ENCODE peak calls at places on chromosomes 7 and 10, in eight cellular contexts. I, R, L, A, K, C, P and W are unnamed samples.
A peak's percentile ranks its signal among the peaks of the same experiment; 100 is the strongest.

GRCh38 chr10:2798340-2798739 is 269.0 kb upstream of the PFKP start:
- DNase-seq in I (no peak), R (no peak), L (peak; percentile 49), A (no peak), K (no peak), C (no peak), P (no peak), W (no peak)

GRCh38 chr7:5872326-5872725 is 8.3 kb upstream of the OCM start:
- DNase-seq in I (peak; percentile 31), R (no peak), L (no peak), A (no peak), K (no peak), C (peak; percentile 7), P (no peak), W (no peak)

GRCh38 chr10:5446390-5446926 is 34.1 kb downstream of the NET1 start:
- DNase-seq in I (no peak), R (peak; percentile 71), L (peak; percentile 97), A (peak; percentile 76), K (peak; percentile 79), C (peak; percentile 77), P (peak; percentile 86), W (peak; percentile 97)

GRCh38 chr7:23277359-23277989 is 21.7 kb upstream of the MALSU1 start:
- DNase-seq in I (no peak), R (no peak), L (peak; percentile 48), A (peak; percentile 51), K (peak; percentile 38), C (peak; percentile 83), P (no peak), W (peak; percentile 54)

GRCh38 chr10:11757452-11757819 is 15.3 kb downstream of the ECHDC3 start:
- DNase-seq in I (no peak), R (no peak), L (no peak), A (no peak), K (no peak), C (peak; percentile 90), P (no peak), W (peak; percentile 21)

GRCh38 chr10:72254891-72255568 is 18.7 kb upstream of the DDIT4 start:
- DNase-seq in I (peak; percentile 94), R (no peak), L (peak; percentile 90), A (no peak), K (peak; percentile 56), C (peak; percentile 89), P (peak; percentile 57), W (peak; percentile 80)

GRCh38 chr10:120598377-120598776 is 141.3 kb downstream of the PLPP4 start:
- DNase-seq in I (no peak), R (no peak), L (peak; percentile 45), A (no peak), K (no peak), C (no peak), P (no peak), W (peak; percentile 51)

GRCh38 chr7:25841575-25841974 is 310.4 kb upstream of the NFE2L3 start:
- DNase-seq in I (no peak), R (no peak), L (no peak), A (no peak), K (no peak), C (no peak), P (no peak), W (no peak)

GRCh38 chr7:3607847-3608246 is 306.8 kb downstream of the SDK1 start:
- DNase-seq in I (no peak), R (no peak), L (no peak), A (no peak), K (no peak), C (no peak), P (no peak), W (no peak)

GRCh38 chr7:2151235-2151634 is 81.5 kb downstream of the MAD1L1 start:
- DNase-seq in I (peak; percentile 60), R (no peak), L (no peak), A (no peak), K (no peak), C (no peak), P (no peak), W (no peak)

GRCh38 chr7:4715385-4715770 is 33.3 kb downstream of the FOXK1 start:
- DNase-seq in I (peak; percentile 45), R (no peak), L (no peak), A (no peak), K (no peak), C (peak; percentile 85), P (no peak), W (no peak)

GRCh38 chr10:3877092-3878000 is 92.3 kb upstream of the KLF6 start:
- DNase-seq in I (no peak), R (no peak), L (no peak), A (no peak), K (no peak), C (peak; percentile 30), P (no peak), W (no peak)

GRCh38 chr7:158617737-158618128 is 30.1 kb upstream of the PTPRN2 start:
- DNase-seq in I (no peak), R (no peak), L (peak; percentile 75), A (no peak), K (no peak), C (peak; percentile 9), P (peak; percentile 97), W (peak; percentile 41)

GRCh38 chr7:140342732-140343514 is 55.4 kb downstream of the SLC37A3 start:
- DNase-seq in I (peak; percentile 33), R (no peak), L (peak; percentile 73), A (no peak), K (no peak), C (peak; percentile 54), P (no peak), W (peak; percentile 67)

GRCh38 chr7:4102231-4102841 is 579.8 kb upstream of the FOXK1 start:
- DNase-seq in I (no peak), R (no peak), L (no peak), A (no peak), K (no peak), C (no peak), P (no peak), W (no peak)

GRCh38 chr10:60206735-60207134 is 182.9 kb downstream of the ANK3 start:
- DNase-seq in I (no peak), R (no peak), L (no peak), A (no peak), K (no peak), C (peak; percentile 81), P (no peak), W (no peak)

GRCh38 chr10:130434446-130435385 is 298.5 kb downstream of the GLRX3 start:
- DNase-seq in I (no peak), R (no peak), L (peak; percentile 12), A (no peak), K (no peak), C (no peak), P (no peak), W (no peak)

GRCh38 chr10:29102233-29102632 is 186.6 kb upstream of the LYZL1 start:
- DNase-seq in I (peak; percentile 7), R (no peak), L (no peak), A (no peak), K (no peak), C (no peak), P (no peak), W (peak; percentile 59)

GRCh38 chr7:65239707-65240352 is 133.8 kb upstream of the ZNF92 start:
- DNase-seq in I (no peak), R (no peak), L (peak; percentile 89), A (no peak), K (peak; percentile 74), C (no peak), P (no peak), W (peak; percentile 75)

GRCh38 chr10:85826377-85826776 is 540.2 kb downstream of the GRID1 start:
- DNase-seq in I (no peak), R (no peak), L (no peak), A (no peak), K (no peak), C (no peak), P (no peak), W (no peak)

GRCh38 chr7:28005075-28005847 is 175.3 kb downstream of the JAZF1 start:
- DNase-seq in I (no peak), R (no peak), L (no peak), A (no peak), K (no peak), C (no peak), P (no peak), W (peak; percentile 40)

GRCh38 chr7:91043181-91043580 is 221.1 kb upstream of the FZD1 start:
- DNase-seq in I (no peak), R (no peak), L (no peak), A (no peak), K (no peak), C (no peak), P (no peak), W (no peak)

GRCh38 chr7:22601812-22602568 is 102.0 kb upstream of the STEAP1B start:
- DNase-seq in I (no peak), R (no peak), L (no peak), A (no peak), K (no peak), C (peak; percentile 83), P (no peak), W (no peak)

GRCh38 chr7:80635533-80635932 is 2.9 kb upstream of the CD36 start:
- DNase-seq in I (no peak), R (no peak), L (no peak), A (no peak), K (no peak), C (peak; percentile 21), P (no peak), W (no peak)